ENCODE peak calls at places on chromosomes 7 and 10, in five cellular contexts. E, X, N, R and F are unnamed samples.

GRCh38 chr7:128318696-128319095 is 25.0 kb downstream of the RBM28 start:
- DNase-seq in N (no peak), R (no peak), E (no peak), X (no peak), F (no peak)

GRCh38 chr7:143485091-143485490 is 7.4 kb downstream of the TAS2R41 start:
- DNase-seq in E (no peak), R (no peak), X (no peak), N (no peak), F (no peak)

GRCh38 chr7:37916673-37917660 is at the start of gene SFRP4:
- DNase-seq in E (peak), X (peak), R (peak), N (peak), F (no peak)

GRCh38 chr7:146956323-146956722 is 839.7 kb downstream of the CNTNAP2 start:
- DNase-seq in N (no peak), E (no peak), R (no peak), X (no peak), F (no peak)

GRCh38 chr10:69742928-69743602 is 58.6 kb upstream of the COL13A1 start:
- DNase-seq in R (peak), N (no peak), X (peak), E (no peak), F (no peak)

GRCh38 chr7:46369933-46370654 is 449.0 kb upstream of the IGFBP3 start:
- DNase-seq in E (peak), X (no peak), N (no peak), R (peak), F (peak)

GRCh38 chr7:25028370-25028971 is 48.5 kb upstream of the OSBPL3 start:
- DNase-seq in N (no peak), E (peak), R (peak), X (no peak), F (peak)

GRCh38 chr7:36130236-36130945 is 22.7 kb upstream of the EEPD1 start:
- DNase-seq in E (no peak), X (no peak), R (no peak), N (no peak), F (no peak)

GRCh38 chr7:130096243-130096827 is 26.0 kb downstream of the KLHDC10 start:
- DNase-seq in E (no peak), X (no peak), R (no peak), N (no peak), F (no peak)
- TF ChIP-seq CTCF in E (peak), X (peak), R (peak), N (no peak), F (peak)

GRCh38 chr10:48216744-48217143 is 57.8 kb downstream of the FRMPD2 start:
- DNase-seq in E (no peak), N (no peak), X (no peak), R (no peak), F (no peak)

GRCh38 chr10:48215983-48216505 is 58.5 kb downstream of the FRMPD2 start:
- DNase-seq in E (no peak), R (no peak), N (no peak), X (no peak), F (no peak)

GRCh38 chr10:48213047-48213446 is 61.4 kb downstream of the FRMPD2 start:
- DNase-seq in E (no peak), N (no peak), R (no peak), X (no peak), F (no peak)

GRCh38 chr10:48214701-48215100 is 59.8 kb downstream of the FRMPD2 start:
- DNase-seq in N (no peak), E (no peak), R (no peak), X (no peak), F (no peak)

GRCh38 chr10:48215148-48215982 is 59.1 kb downstream of the FRMPD2 start:
- DNase-seq in X (peak), N (no peak), R (peak), E (peak), F (peak)
- TF ChIP-seq CTCF in X (peak), N (peak), R (peak), E (peak), F (peak)

GRCh38 chr7:101466871-101467270 is 104.2 kb downstream of the COL26A1 start:
- DNase-seq in X (no peak), R (no peak), N (peak), E (peak), F (no peak)
- TF ChIP-seq CTCF in X (no peak), R (no peak), N (no peak), E (no peak), F (no peak)

DNA sequence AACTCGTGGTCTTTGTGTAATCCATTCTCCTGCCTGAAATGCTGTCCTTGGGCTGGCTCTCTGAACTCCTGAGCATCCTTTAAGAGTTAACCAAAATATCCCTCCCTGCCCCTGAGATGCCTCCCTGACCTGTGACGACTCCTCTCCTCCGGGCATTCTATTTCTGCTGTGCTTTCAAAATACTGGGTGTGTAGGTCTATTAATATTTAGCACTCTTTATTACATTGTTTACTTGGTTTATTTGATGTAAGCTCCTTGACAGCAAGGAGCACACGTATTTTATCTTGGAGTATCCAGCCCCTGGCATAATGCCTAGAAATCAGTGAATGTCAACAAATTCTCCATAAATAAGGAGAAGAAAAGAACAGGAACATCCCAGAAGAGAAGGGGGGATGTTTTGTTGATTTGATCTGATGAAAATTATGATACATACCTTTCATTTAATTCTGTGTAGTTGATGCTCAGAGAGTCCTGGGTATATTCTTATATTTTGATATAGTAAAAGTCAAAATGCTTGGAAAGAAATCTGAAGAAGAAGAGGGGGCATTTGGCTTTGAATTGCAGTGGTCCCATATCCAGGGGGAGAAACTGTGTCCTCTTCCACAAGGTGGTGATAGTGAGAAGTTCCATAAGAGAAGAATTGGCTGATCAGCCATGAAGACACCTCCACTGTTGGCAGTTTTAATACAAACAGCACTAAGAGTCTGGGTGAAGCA is 107.7 kb upstream of the MPP7 start:
- DNase-seq in N (no peak), R (no peak), X (no peak), E (no peak), F (no peak)
- TF ChIP-seq CTCF in N (no peak), R (peak), X (no peak), E (peak), F (peak)

GRCh38 chr10:126944191-126944590 is 39.0 kb downstream of the DOCK1 start:
- DNase-seq in R (no peak), N (no peak), X (no peak), E (no peak), F (no peak)

GRCh38 chr10:126937026-126937425 is 31.8 kb downstream of the DOCK1 start:
- DNase-seq in E (no peak), R (no peak), X (no peak), N (no peak), F (no peak)

GRCh38 chr10:126935263-126935946 is 30.2 kb downstream of the DOCK1 start:
- DNase-seq in X (no peak), R (peak), E (no peak), N (no peak), F (peak)

GRCh38 chr10:126940670-126941069 is 35.4 kb downstream of the DOCK1 start:
- DNase-seq in X (no peak), R (no peak), E (no peak), N (no peak), F (no peak)

DNA sequence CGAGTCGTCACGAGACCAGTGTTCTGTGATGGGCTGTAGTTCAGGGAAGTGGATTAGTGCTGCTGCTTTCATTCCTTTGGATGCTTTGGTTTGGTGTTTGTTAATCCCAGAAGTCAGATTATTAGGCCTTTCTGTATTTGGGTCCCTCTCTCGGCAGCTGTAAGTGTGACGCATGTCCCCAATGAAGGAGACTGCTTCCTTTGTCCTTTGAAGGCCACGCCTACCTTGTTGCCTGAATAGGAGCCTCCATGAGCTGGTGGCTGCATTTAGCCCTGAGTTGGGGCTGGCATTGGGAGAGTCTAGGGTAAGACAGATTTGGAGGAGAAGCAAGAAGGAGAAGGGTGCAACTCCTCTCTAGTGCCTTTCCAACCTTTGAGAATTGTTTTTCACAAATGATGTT is 34.5 kb downstream of the DOCK1 start:
- DNase-seq in X (no peak), R (no peak), N (no peak), E (no peak), F (no peak)
- TF ChIP-seq CTCF in X (no peak), R (no peak), N (no peak), E (no peak), F (no peak)

GRCh38 chr10:62726142-62726541 is 78.4 kb upstream of the ADO start:
- DNase-seq in N (no peak), R (no peak), E (no peak), X (no peak), F (no peak)
- TF ChIP-seq CTCF in N (no peak), R (no peak), E (no peak), X (no peak), F (no peak)

GRCh38 chr10:49691588-49691987 is 12.1 kb downstream of the C10orf53 start:
- DNase-seq in R (no peak), N (no peak), E (no peak), X (no peak), F (no peak)

GRCh38 chr10:49696311-49696710 is 16.9 kb downstream of the C10orf53 start:
- DNase-seq in E (no peak), X (no peak), R (no peak), N (no peak), F (no peak)

GRCh38 chr10:49690673-49691356 is 11.4 kb downstream of the C10orf53 start:
- DNase-seq in R (peak), X (no peak), N (no peak), E (no peak), F (peak)

GRCh38 chr10:49698679-49699078 is 19.2 kb downstream of the C10orf53 start:
- DNase-seq in R (no peak), E (no peak), X (no peak), N (no peak), F (no peak)

DNA sequence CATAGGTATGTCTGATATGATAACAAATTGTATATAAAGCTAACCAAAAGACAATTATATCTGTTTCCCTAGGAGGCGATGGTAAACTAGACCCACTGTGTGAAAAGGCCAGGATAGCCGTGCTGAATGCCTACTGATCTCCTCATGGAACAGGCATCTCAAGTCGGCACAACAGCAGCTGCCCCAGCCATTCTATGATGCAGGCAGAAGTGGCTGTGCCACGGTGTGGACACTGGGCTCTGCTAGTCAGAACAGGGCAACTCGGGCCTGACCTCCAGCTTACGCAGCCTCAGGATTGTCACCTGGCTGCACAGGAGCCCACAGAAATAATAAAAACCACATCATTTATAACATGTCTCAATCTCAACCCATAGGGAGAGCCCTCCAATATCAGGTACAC is 15.0 kb downstream of the C10orf53 start:
- DNase-seq in N (peak), E (no peak), X (no peak), R (no peak), F (no peak)
- TF ChIP-seq CTCF in N (no peak), E (no peak), X (no peak), R (no peak), F (no peak)

GRCh38 chr7:158353606-158354570 is 233.7 kb downstream of the PTPRN2 start:
- DNase-seq in E (no peak), X (no peak), R (peak), N (peak), F (no peak)
- TF ChIP-seq CTCF in E (peak), X (peak), R (peak), N (peak), F (no peak)